ENCODE peak calls at places on chromosomes 5 and 9, in seven cellular contexts. P, R, K, U, N, W and C are unnamed samples.

GRCh38 chr5:176711883-176712282 is 64.6 kb downstream of the TSPAN17 start:
- DNase-seq in R (no peak), W (no peak), K (no peak), U (no peak), N (no peak), P (no peak), C (no peak)

GRCh38 chr5:88833371-88834107 is 49.4 kb downstream of the MEF2C start:
- DNase-seq in W (peak), K (peak), P (no peak), N (peak), R (peak), U (no peak), C (peak)

GRCh38 chr9:98202252-98202651 is 9.8 kb upstream of the CORO2A start:
- DNase-seq in P (no peak), W (no peak), N (no peak), U (no peak), K (no peak), R (no peak), C (no peak)

GRCh38 chr5:100407053-100407452 is 128.1 kb upstream of the FAM174A start:
- DNase-seq in N (no peak), R (no peak), P (no peak), U (no peak), W (no peak), K (no peak), C (no peak)

GRCh38 chr5:139638090-139638735 is 9.9 kb upstream of the CXXC5 start:
- DNase-seq in R (peak), W (peak), U (no peak), P (no peak), N (peak), K (peak), C (peak)

GRCh38 chr5:149210968-149211495 is 60.6 kb upstream of the AFAP1L1 start:
- DNase-seq in R (no peak), U (no peak), P (no peak), K (no peak), W (no peak), N (no peak), C (no peak)

GRCh38 chr5:9851458-9851857 is 221.3 kb upstream of the TAS2R1 start:
- DNase-seq in P (peak), U (peak), K (peak), R (peak), W (peak), N (peak), C (peak)

GRCh38 chr5:44952376-44952775 is 143.6 kb downstream of the MRPS30 start:
- DNase-seq in N (peak), K (peak), U (no peak), R (no peak), W (peak), P (peak), C (peak)

GRCh38 chr5:181207214-181207959 is 2.4 kb upstream of the TRIM7 start:
- DNase-seq in P (peak), K (peak), W (peak), U (peak), R (peak), N (peak), C (peak)

GRCh38 chr5:33659526-33660169 is 218.9 kb downstream of the TARS1 start:
- DNase-seq in W (no peak), R (no peak), P (no peak), K (no peak), U (no peak), N (peak), C (no peak)

GRCh38 chr5:139908749-139909148 is 113.1 kb downstream of the PSD2 start:
- DNase-seq in N (peak), R (peak), U (no peak), K (peak), W (no peak), P (no peak), C (peak)

GRCh38 chr5:112685929-112686328 is 51.8 kb upstream of the APC start:
- DNase-seq in R (no peak), K (peak), W (peak), P (no peak), U (no peak), N (no peak), C (no peak)

GRCh38 chr5:139513852-139514485 is 31.4 kb upstream of the STING1 start:
- DNase-seq in R (no peak), K (no peak), W (no peak), U (no peak), P (no peak), N (no peak), C (no peak)

GRCh38 chr9:16092627-16093091 is 539.8 kb downstream of the CCDC171 start:
- DNase-seq in W (no peak), N (no peak), U (no peak), R (no peak), K (peak), P (no peak), C (peak)

GRCh38 chr5:99815-100214 is 7.8 kb downstream of the PLEKHG4B start:
- DNase-seq in U (no peak), W (no peak), R (no peak), K (no peak), P (no peak), N (no peak), C (no peak)

GRCh38 chr5:140327589-140327988 is 18.8 kb downstream of the HBEGF start:
- DNase-seq in P (no peak), K (peak), N (peak), W (peak), U (no peak), R (no peak), C (peak)

GRCh38 chr5:34929720-34930526 is 564 bp downstream of the DNAJC21 start:
- DNase-seq in U (no peak), N (peak), W (peak), K (peak), P (peak), R (no peak), C (peak)

GRCh38 chr5:3542158-3542557 is 53.5 kb upstream of the IRX1 start:
- DNase-seq in K (no peak), U (no peak), W (no peak), R (no peak), P (no peak), N (no peak), C (no peak)

GRCh38 chr5:37417347-37417746 is 38.2 kb downstream of the WDR70 start:
- DNase-seq in W (no peak), U (no peak), K (no peak), P (no peak), N (no peak), R (no peak), C (no peak)

GRCh38 chr5:50623666-50624065 is 42.8 kb upstream of the PARP8 start:
- DNase-seq in W (no peak), U (no peak), R (no peak), P (no peak), K (no peak), N (no peak), C (no peak)

GRCh38 chr9:85522459-85523092 is 219.2 kb downstream of the AGTPBP1 start:
- DNase-seq in R (no peak), W (peak), K (peak), N (peak), P (peak), U (no peak), C (peak)

GRCh38 chr5:37814699-37815098 is 25.1 kb downstream of the GDNF start:
- DNase-seq in K (peak), U (no peak), R (no peak), N (no peak), P (no peak), W (peak), C (no peak)

GRCh38 chr5:11683666-11684065 is 220.6 kb downstream of the CTNND2 start:
- DNase-seq in U (no peak), N (no peak), R (no peak), K (no peak), W (no peak), P (no peak), C (no peak)

GRCh38 chr5:144577676-144578075 is 407.0 kb downstream of the KCTD16 start:
- DNase-seq in K (no peak), P (no peak), U (no peak), R (no peak), W (no peak), N (no peak), C (no peak)

GRCh38 chr9:107488400-107489143 is 997 bp downstream of the KLF4 start:
- DNase-seq in R (no peak), K (peak), U (no peak), P (peak), W (peak), N (peak), C (peak)

GRCh38 chr5:31811210-31811609 is 172.3 kb downstream of the PDZD2 start:
- DNase-seq in W (peak), R (peak), N (peak), P (peak), K (peak), U (peak), C (peak)

GRCh38 chr9:113299800-113300292 is 3.3 kb downstream of the RNF183 start:
- DNase-seq in W (no peak), K (peak), R (no peak), P (no peak), N (no peak), U (no peak), C (peak)

GRCh38 chr5:52673495-52673894 is 114.2 kb upstream of the ITGA1 start:
- DNase-seq in U (no peak), P (no peak), N (no peak), W (no peak), K (no peak), R (no peak), C (no peak)

GRCh38 chr9:117191504-117192375 is 223.1 kb downstream of the ASTN2 start:
- DNase-seq in R (no peak), U (no peak), K (no peak), N (no peak), W (no peak), P (no peak), C (no peak)

DNA sequence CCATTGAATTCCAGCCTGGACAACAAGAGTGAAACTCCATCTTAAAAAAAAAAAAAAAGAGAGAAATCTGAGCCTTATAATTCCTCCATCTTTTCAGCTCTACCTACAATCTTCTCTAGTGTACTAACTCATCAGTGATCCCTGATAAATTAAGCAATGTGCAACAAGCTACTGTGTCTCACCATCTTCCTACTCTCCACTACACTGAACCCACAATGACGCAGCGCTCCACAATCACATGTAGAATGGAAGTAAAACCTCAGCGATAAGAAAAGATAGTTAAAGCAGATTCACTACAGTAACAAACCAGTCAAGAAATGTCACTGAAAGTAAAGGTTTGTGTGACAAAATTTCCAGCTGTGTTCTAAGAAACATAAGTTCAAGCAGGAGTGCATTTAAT is 13.5 kb downstream of the ABCA1 start:
- DNase-seq in W (no peak), U (no peak), R (no peak), K (no peak), P (no peak), N (no peak), C (no peak)
- H3K4me3 ChIP-seq in W (no peak), U (no peak), R (no peak), K (no peak), P (no peak), N (no peak), C (no peak)

GRCh38 chr5:66174338-66174737 is 30.2 kb downstream of the SREK1 start:
- DNase-seq in P (no peak), R (peak), N (peak), K (peak), W (peak), U (no peak), C (peak)
- TF ChIP-seq CTCF in P (no peak), R (peak), N (peak), K (peak), W (peak), U (peak), C (peak)

GRCh38 chr5:80035839-80036238 is 691 bp downstream of the THBS4 start:
- DNase-seq in W (no peak), U (no peak), R (no peak), K (no peak), P (no peak), N (no peak), C (no peak)
- H3K4me3 ChIP-seq in W (no peak), U (no peak), R (no peak), K (no peak), P (no peak), N (no peak), C (no peak)

GRCh38 chr5:111223790-111224560 is at the start of gene CAMK4:
- DNase-seq in W (peak), P (peak), R (peak), U (peak), K (peak), N (peak), C (peak)
- TF ChIP-seq CTCF in W (peak), P (no peak), R (no peak), U (peak), K (peak), N (peak), C (no peak)